ENCODE peak calls at places on chromosomes 11 and 22, in six cellular contexts. One of them, this sample, is unnamed.

GRCh38 chr11:1354125-1354938 is 35.4 kb upstream of the BRSK2 start:
- DNase-seq in NCI-H1092: no peak
- DNase-seq in HTR-8/SVneo: no peak
- DNase-seq in NT2/D1: no peak
- DNase-seq in head of caudate nucleus: no peak
- DNase-seq in activated CD8-positive, alpha-beta memory T cell treated with anti-CD3 and anti-CD28 coated beads, Interleukin-2, amount 50 U/mL, for 48 hours: no peak
- DNase-seq in this sample: no peak

GRCh38 chr11:95065336-95065735 is 1.4 kb upstream of the SRSF8 start:
- DNase-seq in NCI-H1092: no peak
- DNase-seq in HTR-8/SVneo: no peak
- DNase-seq in NT2/D1: no peak
- DNase-seq in head of caudate nucleus: no peak
- DNase-seq in activated CD8-positive, alpha-beta memory T cell treated with anti-CD3 and anti-CD28 coated beads, Interleukin-2, amount 50 U/mL, for 48 hours: no peak
- DNase-seq in this sample: no peak

GRCh38 chr22:38513063-38513462 is 7.0 kb upstream of the DDX17 start:
- DNase-seq in NCI-H1092: no peak
- DNase-seq in HTR-8/SVneo: no peak
- DNase-seq in NT2/D1: no peak
- DNase-seq in head of caudate nucleus: no peak
- DNase-seq in activated CD8-positive, alpha-beta memory T cell treated with anti-CD3 and anti-CD28 coated beads, Interleukin-2, amount 50 U/mL, for 48 hours: no peak
- DNase-seq in this sample: no peak

GRCh38 chr11:32947985-32948384 is 55.4 kb downstream of the QSER1 start:
- DNase-seq in NCI-H1092: no peak
- DNase-seq in HTR-8/SVneo: no peak
- DNase-seq in NT2/D1: no peak
- DNase-seq in head of caudate nucleus: no peak
- DNase-seq in activated CD8-positive, alpha-beta memory T cell treated with anti-CD3 and anti-CD28 coated beads, Interleukin-2, amount 50 U/mL, for 48 hours: no peak
- DNase-seq in this sample: no peak

GRCh38 chr22:26777402-26777801 is 120.0 kb downstream of the MIAT start:
- DNase-seq in NCI-H1092: no peak
- DNase-seq in HTR-8/SVneo: peak
- DNase-seq in NT2/D1: peak
- DNase-seq in head of caudate nucleus: no peak
- DNase-seq in activated CD8-positive, alpha-beta memory T cell treated with anti-CD3 and anti-CD28 coated beads, Interleukin-2, amount 50 U/mL, for 48 hours: no peak
- DNase-seq in this sample: no peak

GRCh38 chr22:44497218-44497903 is 672 bp downstream of the RTL6 start:
- DNase-seq in NCI-H1092: no peak
- DNase-seq in HTR-8/SVneo: no peak
- DNase-seq in NT2/D1: no peak
- DNase-seq in head of caudate nucleus: no peak
- DNase-seq in activated CD8-positive, alpha-beta memory T cell treated with anti-CD3 and anti-CD28 coated beads, Interleukin-2, amount 50 U/mL, for 48 hours: peak
- DNase-seq in this sample: no peak

GRCh38 chr22:26259510-26259909 is 90.2 kb downstream of the SEZ6L start:
- DNase-seq in NCI-H1092: no peak
- DNase-seq in HTR-8/SVneo: peak
- DNase-seq in NT2/D1: peak
- DNase-seq in head of caudate nucleus: no peak
- DNase-seq in activated CD8-positive, alpha-beta memory T cell treated with anti-CD3 and anti-CD28 coated beads, Interleukin-2, amount 50 U/mL, for 48 hours: no peak
- DNase-seq in this sample: no peak

GRCh38 chr11:64585150-64585549 is 5.9 kb upstream of the SLC22A12 start:
- DNase-seq in NCI-H1092: no peak
- DNase-seq in HTR-8/SVneo: no peak
- DNase-seq in NT2/D1: no peak
- DNase-seq in head of caudate nucleus: no peak
- DNase-seq in activated CD8-positive, alpha-beta memory T cell treated with anti-CD3 and anti-CD28 coated beads, Interleukin-2, amount 50 U/mL, for 48 hours: no peak
- DNase-seq in this sample: no peak

GRCh38 chr11:56842829-56843794 is 94.6 kb upstream of the OR9G4 start:
- DNase-seq in NCI-H1092: no peak
- DNase-seq in HTR-8/SVneo: no peak
- DNase-seq in NT2/D1: no peak
- DNase-seq in head of caudate nucleus: no peak
- DNase-seq in activated CD8-positive, alpha-beta memory T cell treated with anti-CD3 and anti-CD28 coated beads, Interleukin-2, amount 50 U/mL, for 48 hours: no peak
- DNase-seq in this sample: no peak

GRCh38 chr22:43230983-43231723 is 44.2 kb upstream of the TTLL12 start:
- DNase-seq in NCI-H1092: no peak
- DNase-seq in HTR-8/SVneo: peak
- DNase-seq in NT2/D1: peak
- DNase-seq in head of caudate nucleus: peak
- DNase-seq in activated CD8-positive, alpha-beta memory T cell treated with anti-CD3 and anti-CD28 coated beads, Interleukin-2, amount 50 U/mL, for 48 hours: peak
- DNase-seq in this sample: no peak

GRCh38 chr11:76807206-76807875 is 24.2 kb downstream of the TSKU start:
- DNase-seq in NCI-H1092: peak
- DNase-seq in HTR-8/SVneo: peak
- DNase-seq in NT2/D1: peak
- DNase-seq in head of caudate nucleus: peak
- DNase-seq in activated CD8-positive, alpha-beta memory T cell treated with anti-CD3 and anti-CD28 coated beads, Interleukin-2, amount 50 U/mL, for 48 hours: peak
- DNase-seq in this sample: peak

GRCh38 chr11:19595840-19596751 is 116.5 kb upstream of the NAV2 start:
- DNase-seq in NCI-H1092: no peak
- DNase-seq in HTR-8/SVneo: peak
- DNase-seq in NT2/D1: no peak
- DNase-seq in head of caudate nucleus: peak
- DNase-seq in activated CD8-positive, alpha-beta memory T cell treated with anti-CD3 and anti-CD28 coated beads, Interleukin-2, amount 50 U/mL, for 48 hours: no peak
- DNase-seq in this sample: no peak

GRCh38 chr11:27703453-27703852 is 3.2 kb upstream of the BDNF start:
- DNase-seq in NCI-H1092: no peak
- DNase-seq in HTR-8/SVneo: no peak
- DNase-seq in NT2/D1: no peak
- DNase-seq in head of caudate nucleus: no peak
- DNase-seq in activated CD8-positive, alpha-beta memory T cell treated with anti-CD3 and anti-CD28 coated beads, Interleukin-2, amount 50 U/mL, for 48 hours: no peak
- DNase-seq in this sample: no peak

GRCh38 chr22:32695451-32695891 is 106.0 kb upstream of the TIMP3 start:
- DNase-seq in NCI-H1092: no peak
- DNase-seq in HTR-8/SVneo: peak
- DNase-seq in NT2/D1: no peak
- DNase-seq in head of caudate nucleus: no peak
- DNase-seq in activated CD8-positive, alpha-beta memory T cell treated with anti-CD3 and anti-CD28 coated beads, Interleukin-2, amount 50 U/mL, for 48 hours: no peak
- DNase-seq in this sample: no peak

GRCh38 chr11:96311120-96311568 is 31.9 kb downstream of the MAML2 start:
- DNase-seq in NCI-H1092: no peak
- DNase-seq in HTR-8/SVneo: no peak
- DNase-seq in NT2/D1: no peak
- DNase-seq in head of caudate nucleus: no peak
- DNase-seq in activated CD8-positive, alpha-beta memory T cell treated with anti-CD3 and anti-CD28 coated beads, Interleukin-2, amount 50 U/mL, for 48 hours: no peak
- DNase-seq in this sample: no peak

GRCh38 chr22:44729391-44730012 is 22.9 kb upstream of the ARHGAP8 start:
- DNase-seq in NCI-H1092: no peak
- DNase-seq in HTR-8/SVneo: no peak
- DNase-seq in NT2/D1: no peak
- DNase-seq in head of caudate nucleus: peak
- DNase-seq in activated CD8-positive, alpha-beta memory T cell treated with anti-CD3 and anti-CD28 coated beads, Interleukin-2, amount 50 U/mL, for 48 hours: no peak
- DNase-seq in this sample: no peak

GRCh38 chr11:91804057-91804456 is 420.6 kb upstream of the FAT3 start:
- DNase-seq in NCI-H1092: no peak
- DNase-seq in HTR-8/SVneo: no peak
- DNase-seq in NT2/D1: peak
- DNase-seq in head of caudate nucleus: no peak
- DNase-seq in activated CD8-positive, alpha-beta memory T cell treated with anti-CD3 and anti-CD28 coated beads, Interleukin-2, amount 50 U/mL, for 48 hours: no peak
- DNase-seq in this sample: no peak

GRCh38 chr22:28381427-28382167 is 298.0 kb downstream of the TTC28 start:
- DNase-seq in NCI-H1092: no peak
- DNase-seq in HTR-8/SVneo: no peak
- DNase-seq in NT2/D1: no peak
- DNase-seq in head of caudate nucleus: no peak
- DNase-seq in activated CD8-positive, alpha-beta memory T cell treated with anti-CD3 and anti-CD28 coated beads, Interleukin-2, amount 50 U/mL, for 48 hours: no peak
- DNase-seq in this sample: no peak

GRCh38 chr22:29079218-29079901 is 6.5 kb downstream of the KREMEN1 start:
- DNase-seq in NCI-H1092: peak
- DNase-seq in HTR-8/SVneo: no peak
- DNase-seq in NT2/D1: no peak
- DNase-seq in head of caudate nucleus: no peak
- DNase-seq in activated CD8-positive, alpha-beta memory T cell treated with anti-CD3 and anti-CD28 coated beads, Interleukin-2, amount 50 U/mL, for 48 hours: no peak
- DNase-seq in this sample: no peak

GRCh38 chr11:22875869-22876473 is 15.7 kb upstream of the CCDC179 start:
- DNase-seq in NCI-H1092: peak
- DNase-seq in HTR-8/SVneo: peak
- DNase-seq in NT2/D1: peak
- DNase-seq in head of caudate nucleus: peak
- DNase-seq in activated CD8-positive, alpha-beta memory T cell treated with anti-CD3 and anti-CD28 coated beads, Interleukin-2, amount 50 U/mL, for 48 hours: peak
- DNase-seq in this sample: no peak

GRCh38 chr11:97361812-97362378 is 972.1 kb downstream of the JRKL start:
- DNase-seq in NCI-H1092: no peak
- DNase-seq in HTR-8/SVneo: peak
- DNase-seq in NT2/D1: no peak
- DNase-seq in head of caudate nucleus: no peak
- DNase-seq in activated CD8-positive, alpha-beta memory T cell treated with anti-CD3 and anti-CD28 coated beads, Interleukin-2, amount 50 U/mL, for 48 hours: no peak
- DNase-seq in this sample: no peak